ENCODE peak calls at places on chromosomes 2 and 18, in five cellular contexts. One of them, this sample, is unnamed. For H3K9me3 and H3K4me1, the result is how much of the 10 kb centered on the place peaks cover.

GRCh38 chr2:59996830-59997229 is 556.6 kb downstream of the BCL11A start:
- DNase-seq in endodermal cell: no peak
- DNase-seq in psoas muscle: no peak
- DNase-seq in fibroblast of lung: no peak
- DNase-seq in Peyer's patch: no peak
- DNase-seq in this sample: no peak

GRCh38 chr2:96533292-96534073 is 3.1 kb upstream of the ARID5A start:
- DNase-seq in endodermal cell: peak
- DNase-seq in psoas muscle: peak
- DNase-seq in fibroblast of lung: peak
- DNase-seq in Peyer's patch: peak
- DNase-seq in this sample: peak

GRCh38 chr2:170923799-170924198 is 5.3 kb upstream of the GORASP2 start:
- DNase-seq in endodermal cell: no peak
- DNase-seq in psoas muscle: no peak
- DNase-seq in fibroblast of lung: no peak
- DNase-seq in Peyer's patch: no peak
- DNase-seq in this sample: no peak

GRCh38 chr18:37408676-37409305 is 156.8 kb downstream of the CELF4 start:
- DNase-seq in endodermal cell: no peak
- DNase-seq in psoas muscle: no peak
- DNase-seq in fibroblast of lung: no peak
- DNase-seq in Peyer's patch: no peak
- DNase-seq in this sample: no peak

GRCh38 chr2:36781907-36782635 is 85.6 kb downstream of the VIT start:
- DNase-seq in endodermal cell: no peak
- DNase-seq in psoas muscle: no peak
- DNase-seq in fibroblast of lung: no peak
- DNase-seq in Peyer's patch: no peak
- DNase-seq in this sample: no peak

GRCh38 chr2:20496477-20496876 is 49.6 kb downstream of the RHOB start:
- DNase-seq in endodermal cell: no peak
- DNase-seq in psoas muscle: no peak
- DNase-seq in fibroblast of lung: peak
- DNase-seq in Peyer's patch: no peak
- DNase-seq in this sample: no peak

GRCh38 chr18:3130344-3130743 is 89.4 kb downstream of the MYOM1 start:
- DNase-seq in endodermal cell: no peak
- DNase-seq in psoas muscle: no peak
- DNase-seq in fibroblast of lung: no peak
- DNase-seq in Peyer's patch: peak
- DNase-seq in this sample: no peak

GRCh38 chr18:58645398-58645797 is 16.5 kb upstream of the ALPK2 start:
- DNase-seq in endodermal cell: no peak
- DNase-seq in psoas muscle: no peak
- DNase-seq in fibroblast of lung: peak
- DNase-seq in Peyer's patch: no peak
- DNase-seq in this sample: no peak

GRCh38 chr2:9914384-9915065 is 37.0 kb upstream of the GRHL1 start:
- DNase-seq in endodermal cell: no peak
- DNase-seq in psoas muscle: peak
- DNase-seq in fibroblast of lung: peak
- DNase-seq in Peyer's patch: peak
- DNase-seq in this sample: peak

GRCh38 chr2:15782769-15783294 is 157.5 kb upstream of the MYCN start:
- DNase-seq in endodermal cell: no peak
- DNase-seq in psoas muscle: no peak
- DNase-seq in fibroblast of lung: no peak
- DNase-seq in Peyer's patch: no peak
- DNase-seq in this sample: no peak

GRCh38 chr2:111190816-111191540 is 70.3 kb downstream of the BCL2L11 start:
- DNase-seq in endodermal cell: peak
- DNase-seq in psoas muscle: no peak
- DNase-seq in fibroblast of lung: no peak
- DNase-seq in Peyer's patch: no peak
- DNase-seq in this sample: no peak

GRCh38 chr18:77206676-77207370 is 42.8 kb upstream of the GALR1 start:
- DNase-seq in endodermal cell: no peak
- DNase-seq in psoas muscle: peak
- DNase-seq in fibroblast of lung: peak
- DNase-seq in Peyer's patch: no peak
- DNase-seq in this sample: no peak

GRCh38 chr2:121210691-121211090 is 74.3 kb downstream of the TFCP2L1 start:
- DNase-seq in endodermal cell: no peak
- DNase-seq in psoas muscle: peak
- DNase-seq in fibroblast of lung: no peak
- DNase-seq in Peyer's patch: peak
- DNase-seq in this sample: peak

GRCh38 chr2:1550658-1551316 is 137.5 kb downstream of the TPO start:
- DNase-seq in endodermal cell: peak
- DNase-seq in psoas muscle: peak
- DNase-seq in fibroblast of lung: peak
- DNase-seq in Peyer's patch: peak
- DNase-seq in this sample: peak

GRCh38 chr2:37623971-37624897 is 47.2 kb downstream of the CDC42EP3 start:
- DNase-seq in endodermal cell: no peak
- DNase-seq in psoas muscle: no peak
- DNase-seq in fibroblast of lung: peak
- DNase-seq in Peyer's patch: no peak
- DNase-seq in this sample: no peak

GRCh38 chr2:194096402-194096801 is 1560.6 kb upstream of the SLC39A10 start:
- DNase-seq in endodermal cell: no peak
- DNase-seq in psoas muscle: no peak
- DNase-seq in fibroblast of lung: no peak
- DNase-seq in Peyer's patch: no peak
- DNase-seq in this sample: no peak

GRCh38 chr18:60123031-60123430 is 223.2 kb downstream of the PMAIP1 start:
- DNase-seq in endodermal cell: no peak
- DNase-seq in psoas muscle: no peak
- DNase-seq in fibroblast of lung: no peak
- DNase-seq in Peyer's patch: no peak
- DNase-seq in this sample: no peak

GRCh38 chr2:27956895-27957294 is 66.4 kb downstream of the BABAM2 start:
- DNase-seq in endodermal cell: no peak
- DNase-seq in psoas muscle: no peak
- DNase-seq in fibroblast of lung: peak
- DNase-seq in Peyer's patch: no peak
- DNase-seq in this sample: no peak

DNA sequence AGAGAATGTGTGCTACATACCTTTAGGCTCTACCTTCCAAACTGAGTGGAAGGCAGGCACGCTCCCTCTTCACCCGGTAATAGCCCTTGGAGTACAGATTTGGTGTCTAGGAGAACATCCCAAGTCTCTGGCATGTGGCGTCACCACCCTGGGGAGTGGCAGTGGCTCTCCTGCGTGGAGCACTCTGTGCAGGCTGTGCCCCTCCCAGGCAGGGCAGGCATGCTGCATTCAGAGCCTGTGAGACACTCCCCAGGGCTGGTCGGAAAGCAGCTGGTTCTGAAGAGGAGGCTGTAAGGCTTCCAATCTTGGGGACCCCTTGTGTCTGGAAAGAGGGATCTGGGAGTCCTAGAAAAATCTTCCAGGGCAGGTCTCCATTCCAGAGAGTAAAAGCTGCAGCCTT is 193.3 kb downstream of the ANKRD30B start:
- DNase-seq in endodermal cell: no peak
- DNase-seq in psoas muscle: no peak
- DNase-seq in fibroblast of lung: no peak
- DNase-seq in Peyer's patch: peak
- DNase-seq in this sample: peak
- H3K9me3 ChIP-seq in endodermal cell: under half
- H3K9me3 ChIP-seq in psoas muscle: under half
- H3K9me3 ChIP-seq in fibroblast of lung: under half
- H3K9me3 ChIP-seq in Peyer's patch: under half
- H3K9me3 ChIP-seq in this sample: under half

GRCh38 chr2:101305492-101306123 is 2.9 kb downstream of the RNF149 start:
- DNase-seq in endodermal cell: no peak
- DNase-seq in psoas muscle: no peak
- DNase-seq in fibroblast of lung: peak
- DNase-seq in Peyer's patch: no peak
- DNase-seq in this sample: no peak

GRCh38 chr2:101305044-101305443 is 3.5 kb downstream of the RNF149 start:
- DNase-seq in endodermal cell: no peak
- DNase-seq in psoas muscle: no peak
- DNase-seq in fibroblast of lung: no peak
- DNase-seq in Peyer's patch: no peak
- DNase-seq in this sample: no peak

GRCh38 chr2:101307503-101307902 is 998 bp downstream of the RNF149 start:
- DNase-seq in endodermal cell: no peak
- DNase-seq in psoas muscle: no peak
- DNase-seq in fibroblast of lung: no peak
- DNase-seq in Peyer's patch: no peak
- DNase-seq in this sample: no peak

GRCh38 chr2:101307950-101308431 is 510 bp downstream of the RNF149 start:
- DNase-seq in endodermal cell: peak
- DNase-seq in psoas muscle: peak
- DNase-seq in fibroblast of lung: no peak
- DNase-seq in Peyer's patch: peak
- DNase-seq in this sample: peak

GRCh38 chr2:101306410-101306809 is 2.1 kb downstream of the RNF149 start:
- DNase-seq in endodermal cell: no peak
- DNase-seq in psoas muscle: no peak
- DNase-seq in fibroblast of lung: no peak
- DNase-seq in Peyer's patch: no peak
- DNase-seq in this sample: no peak
- H3K4me1 ChIP-seq in endodermal cell: under half
- H3K4me1 ChIP-seq in psoas muscle: under half
- H3K4me1 ChIP-seq in fibroblast of lung: under half
- H3K4me1 ChIP-seq in Peyer's patch: under half
- H3K4me1 ChIP-seq in this sample: half or more

DNA sequence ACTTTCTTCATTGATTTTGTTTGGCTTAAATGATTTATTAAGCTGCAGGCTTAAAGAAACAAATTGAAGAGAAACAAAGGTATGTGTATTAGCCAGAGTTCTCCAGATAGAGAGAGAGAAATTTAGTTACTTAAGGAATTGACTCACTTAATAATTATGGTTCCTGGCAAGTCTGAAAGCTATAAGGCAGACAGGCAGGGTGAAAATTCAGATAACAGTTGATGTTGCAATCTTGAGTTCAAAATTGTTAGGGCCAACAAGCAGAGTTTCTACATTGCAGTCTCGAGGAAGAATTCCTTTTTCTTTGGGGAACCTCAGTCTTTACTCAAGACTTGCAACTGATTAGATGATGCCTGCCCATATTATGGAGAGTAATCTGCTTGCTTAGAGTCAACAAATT is 593.5 kb downstream of the ADCYAP1 start:
- DNase-seq in endodermal cell: no peak
- DNase-seq in psoas muscle: no peak
- DNase-seq in fibroblast of lung: peak
- DNase-seq in Peyer's patch: no peak
- DNase-seq in this sample: no peak
- H3K9me3 ChIP-seq in endodermal cell: under half
- H3K9me3 ChIP-seq in psoas muscle: under half
- H3K9me3 ChIP-seq in fibroblast of lung: under half
- H3K9me3 ChIP-seq in Peyer's patch: under half
- H3K9me3 ChIP-seq in this sample: under half

GRCh38 chr2:233081232-233081730 is 21.1 kb downstream of the INPP5D start:
- DNase-seq in endodermal cell: no peak
- DNase-seq in psoas muscle: no peak
- DNase-seq in fibroblast of lung: no peak
- DNase-seq in Peyer's patch: peak
- DNase-seq in this sample: no peak
- H3K4me1 ChIP-seq in endodermal cell: under half
- H3K4me1 ChIP-seq in psoas muscle: under half
- H3K4me1 ChIP-seq in fibroblast of lung: under half
- H3K4me1 ChIP-seq in Peyer's patch: under half
- H3K4me1 ChIP-seq in this sample: half or more

DNA sequence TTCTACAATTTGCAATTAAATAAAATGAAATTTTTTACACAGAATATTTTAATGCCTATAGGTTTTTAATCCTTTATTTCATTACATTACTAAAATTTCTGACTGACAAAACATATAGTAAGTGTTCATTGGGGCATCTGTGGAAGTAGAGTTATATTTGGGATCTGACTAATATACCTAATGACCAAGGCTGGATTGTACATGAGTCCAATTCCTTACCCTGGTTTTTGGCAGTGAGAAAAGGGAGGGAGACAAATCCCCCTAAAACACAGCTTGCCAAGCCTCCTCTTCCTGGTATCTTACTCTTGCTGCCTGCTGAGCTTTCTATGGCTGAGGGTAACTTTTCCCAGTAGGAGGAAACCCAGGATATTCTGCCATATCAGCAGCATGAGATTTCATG is 149.4 kb upstream of the CDH20 start:
- DNase-seq in endodermal cell: no peak
- DNase-seq in psoas muscle: no peak
- DNase-seq in fibroblast of lung: no peak
- DNase-seq in Peyer's patch: no peak
- DNase-seq in this sample: no peak
- H3K9me3 ChIP-seq in endodermal cell: under half
- H3K9me3 ChIP-seq in psoas muscle: under half
- H3K9me3 ChIP-seq in fibroblast of lung: under half
- H3K9me3 ChIP-seq in Peyer's patch: under half
- H3K9me3 ChIP-seq in this sample: under half

DNA sequence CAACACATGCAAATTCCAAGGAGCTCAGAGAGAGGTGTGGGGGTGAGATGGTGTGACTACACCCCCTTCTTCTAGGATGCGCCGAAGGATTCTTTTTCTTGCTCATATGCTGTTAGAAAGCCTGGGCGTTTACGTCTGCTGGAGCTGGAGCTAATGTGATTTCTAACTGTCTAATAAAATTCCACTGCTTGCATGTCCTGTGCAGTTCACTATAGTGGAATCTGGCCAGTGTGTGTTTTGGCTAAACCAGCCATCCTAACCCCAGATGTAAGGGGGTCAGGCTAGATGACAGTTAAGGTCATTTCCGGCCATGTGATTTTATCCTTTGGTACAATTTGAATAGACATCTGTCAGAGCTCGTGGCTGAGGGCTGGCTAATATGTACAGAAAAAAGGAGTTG is 194.1 kb downstream of the PRKCE start:
- DNase-seq in endodermal cell: no peak
- DNase-seq in psoas muscle: no peak
- DNase-seq in fibroblast of lung: no peak
- DNase-seq in Peyer's patch: no peak
- DNase-seq in this sample: no peak
- H3K4me1 ChIP-seq in endodermal cell: under half
- H3K4me1 ChIP-seq in psoas muscle: under half
- H3K4me1 ChIP-seq in fibroblast of lung: under half
- H3K4me1 ChIP-seq in Peyer's patch: under half
- H3K4me1 ChIP-seq in this sample: under half

GRCh38 chr2:4869154-4869553 is 823.0 kb upstream of the SOX11 start:
- DNase-seq in endodermal cell: no peak
- DNase-seq in psoas muscle: no peak
- DNase-seq in fibroblast of lung: no peak
- DNase-seq in Peyer's patch: no peak
- DNase-seq in this sample: no peak

GRCh38 chr2:4873328-4873727 is 818.9 kb upstream of the SOX11 start:
- DNase-seq in endodermal cell: no peak
- DNase-seq in psoas muscle: no peak
- DNase-seq in fibroblast of lung: no peak
- DNase-seq in Peyer's patch: no peak
- DNase-seq in this sample: no peak
- H3K9me3 ChIP-seq in endodermal cell: under half
- H3K9me3 ChIP-seq in psoas muscle: under half
- H3K9me3 ChIP-seq in fibroblast of lung: under half
- H3K9me3 ChIP-seq in Peyer's patch: under half
- H3K9me3 ChIP-seq in this sample: under half